ENCODE peak calls at places on chromosomes 1 and 21, in eight cellular contexts. R is EL; C is stromal cell of bone marrow; X is suprapubic skin; A is HS-5; U is activated CD8-positive, alpha-beta memory T cell treated with anti-CD3 and anti-CD28 coated beads, Interleukin-2, amount 50 U/mL, for 48 hours; S is ELR; B is NCI-H510A treated with DMSO at 0.1 percent for 48 hours. K is an unnamed sample.

GRCh38 chr1:46761740-46762139 is 37.1 kb upstream of the CYP4B1 start:
- DNase-seq in S (no peak), R (no peak), X (no peak), A (no peak), C (no peak), B (no peak), U (no peak), K (peak)

GRCh38 chr1:51973587-51974474 is 16.7 kb downstream of the RAB3B start:
- DNase-seq in R (peak), B (peak), U (no peak), X (no peak), C (no peak), S (peak), A (peak), K (peak)

GRCh38 chr1:209199822-209200221 is 383.7 kb upstream of the CAMK1G start:
- DNase-seq in R (no peak), A (no peak), S (no peak), U (no peak), B (peak), X (no peak), C (no peak), K (no peak)

GRCh38 chr1:48102766-48103165 is 105.6 kb upstream of the TRABD2B start:
- DNase-seq in A (no peak), B (no peak), X (no peak), R (no peak), C (no peak), S (no peak), U (no peak), K (no peak)

GRCh38 chr21:37758997-37759396 is 157.3 kb downstream of the KCNJ6 start:
- DNase-seq in X (no peak), R (peak), A (no peak), U (no peak), B (peak), S (peak), C (no peak), K (peak)

GRCh38 chr1:15966081-15966955 is 9.6 kb downstream of the ZBTB17 start:
- DNase-seq in C (no peak), X (no peak), A (no peak), B (no peak), R (peak), U (peak), S (peak), K (no peak)

GRCh38 chr1:9835758-9836631 is 12.2 kb upstream of the CLSTN1 start:
- DNase-seq in S (peak), A (no peak), X (no peak), B (peak), R (peak), U (no peak), C (no peak), K (no peak)

GRCh38 chr1:233140519-233140918 is 155.0 kb downstream of the PCNX2 start:
- DNase-seq in X (no peak), U (no peak), S (no peak), B (no peak), R (no peak), A (no peak), C (no peak), K (no peak)

GRCh38 chr1:192530254-192530653 is 45.3 kb upstream of the RGS1 start:
- DNase-seq in U (no peak), S (peak), B (no peak), A (no peak), X (no peak), C (no peak), R (no peak), K (no peak)

GRCh38 chr1:67313934-67314671 is 6.4 kb downstream of the IL12RB2 start:
- DNase-seq in X (no peak), R (no peak), U (no peak), S (no peak), B (peak), C (no peak), A (no peak), K (no peak)

GRCh38 chr1:170200665-170201397 is 55.1 kb downstream of the NTMT2 start:
- DNase-seq in R (no peak), X (no peak), A (no peak), U (no peak), S (no peak), C (peak), B (no peak), K (no peak)

GRCh38 chr1:86487131-86487804 is 18.5 kb downstream of the CLCA1 start:
- DNase-seq in C (peak), U (no peak), S (peak), A (peak), R (peak), X (peak), B (no peak), K (no peak)

GRCh38 chr21:45863267-45863666 is 118.3 kb upstream of the COL6A1 start:
- DNase-seq in A (no peak), X (no peak), S (no peak), B (no peak), C (no peak), R (no peak), U (no peak), K (no peak)

GRCh38 chr1:104991702-104992101 is 1242.0 kb downstream of the AMY1C start:
- DNase-seq in C (no peak), R (no peak), S (no peak), U (no peak), X (no peak), A (peak), B (peak), K (peak)

GRCh38 chr1:224502459-224503160 is 68.0 kb upstream of the WDR26 start:
- DNase-seq in R (no peak), U (no peak), A (no peak), B (peak), X (no peak), S (no peak), C (no peak), K (no peak)

GRCh38 chr1:43447891-43448708 is 5.6 kb downstream of the HYI start:
- DNase-seq in C (no peak), U (peak), B (no peak), R (no peak), X (peak), S (no peak), A (no peak), K (no peak)

GRCh38 chr1:38142606-38143005 is 96.0 kb upstream of the POU3F1 start:
- DNase-seq in B (no peak), A (no peak), S (no peak), U (no peak), R (no peak), X (no peak), C (no peak), K (no peak)

GRCh38 chr1:62241357-62242131 is 46.9 kb downstream of the L1TD1 start:
- DNase-seq in B (peak), S (no peak), U (no peak), A (no peak), C (no peak), X (no peak), R (no peak), K (peak)

GRCh38 chr1:56045477-56045876 is 533.9 kb downstream of the PLPP3 start:
- DNase-seq in C (no peak), U (no peak), S (no peak), R (no peak), B (no peak), A (no peak), X (no peak), K (no peak)

GRCh38 chr21:44443891-44444285 is 11.4 kb upstream of the LRRC3 start:
- DNase-seq in X (no peak), R (no peak), B (no peak), U (no peak), S (no peak), A (no peak), C (no peak), K (no peak)

GRCh38 chr1:180503274-180503862 is 991 bp upstream of the ACBD6 start:
- DNase-seq in S (peak), B (no peak), U (no peak), X (no peak), C (no peak), R (peak), A (no peak), K (no peak)

GRCh38 chr1:17572264-17572985 is 32.9 kb downstream of the ARHGEF10L start:
- DNase-seq in X (no peak), C (no peak), U (no peak), R (no peak), B (no peak), S (no peak), A (no peak), K (no peak)

GRCh38 chr1:4689271-4689935 is 35.0 kb downstream of the AJAP1 start:
- DNase-seq in B (no peak), R (no peak), S (no peak), C (no peak), A (no peak), U (no peak), X (no peak), K (no peak)

GRCh38 chr1:5754817-5755551 is 237.2 kb downstream of the NPHP4 start:
- DNase-seq in A (no peak), C (no peak), U (no peak), S (no peak), X (no peak), B (no peak), R (no peak), K (no peak)

GRCh38 chr1:145759713-145760112 is 40.4 kb downstream of the CD160 start:
- DNase-seq in U (no peak), B (no peak), A (no peak), C (no peak), S (no peak), X (no peak), R (no peak), K (no peak)

GRCh38 chr1:227343727-227344551 is 25.6 kb upstream of the CDC42BPA start:
- DNase-seq in S (peak), X (no peak), U (no peak), B (no peak), R (peak), A (peak), C (peak), K (no peak)

GRCh38 chr1:152517237-152517811 is 3.0 kb downstream of the CRCT1 start:
- DNase-seq in X (no peak), R (peak), B (no peak), S (peak), U (no peak), A (no peak), C (no peak), K (no peak)

GRCh38 chr1:101064697-101065096 is 39.1 kb upstream of the DPH5 start:
- DNase-seq in A (no peak), B (no peak), S (no peak), X (no peak), U (no peak), C (no peak), R (no peak), K (no peak)